ENCODE peak calls at places on chromosomes 7 and 10, in seven cellular contexts. V, F, N, G, Z, U and S are unnamed samples.

GRCh38 chr10:93383562-93383981 is 98.6 kb downstream of the MYOF start:
- DNase-seq in Z (peak), U (no peak), N (no peak), V (no peak), G (peak), F (no peak), S (no peak)

GRCh38 chr10:85642421-85643170 is 724.0 kb downstream of the GRID1 start:
- DNase-seq in F (no peak), V (no peak), Z (peak), U (no peak), N (no peak), G (peak), S (no peak)

GRCh38 chr10:47277352-47278151 is 22.4 kb upstream of the GDF10 start:
- DNase-seq in U (no peak), F (no peak), G (no peak), V (no peak), N (no peak), Z (no peak), S (no peak)

GRCh38 chr7:130387628-130388403 is 7.5 kb downstream of the CPA1 start:
- DNase-seq in G (peak), Z (no peak), N (no peak), U (no peak), V (no peak), F (no peak), S (no peak)

GRCh38 chr7:15143936-15144335 is 241.4 kb upstream of the DGKB start:
- DNase-seq in Z (no peak), G (no peak), F (no peak), N (no peak), V (no peak), U (no peak), S (no peak)

GRCh38 chr10:119775529-119775928 is 49.7 kb downstream of the INPP5F start:
- DNase-seq in G (no peak), F (no peak), N (no peak), Z (no peak), V (no peak), U (no peak), S (no peak)

GRCh38 chr10:45040921-45041320 is 40.2 kb downstream of the ZNF22 start:
- DNase-seq in N (no peak), G (peak), Z (no peak), F (no peak), U (no peak), V (no peak), S (no peak)

GRCh38 chr7:142537760-142538159 is 211.5 kb upstream of the PRSS1 start:
- DNase-seq in G (no peak), N (no peak), Z (no peak), F (no peak), V (no peak), U (no peak), S (no peak)

GRCh38 chr10:13865758-13866491 is 279.2 kb downstream of the PRPF18 start:
- DNase-seq in V (no peak), G (peak), U (peak), Z (peak), N (no peak), F (peak), S (no peak)

GRCh38 chr7:126856691-126857291 is 395.9 kb downstream of the GRM8 start:
- DNase-seq in V (peak), Z (no peak), U (no peak), G (no peak), N (no peak), F (peak), S (peak)

GRCh38 chr7:46844486-46844885 is 737.4 kb downstream of the TNS3 start:
- DNase-seq in U (no peak), N (no peak), F (no peak), Z (no peak), V (no peak), G (peak), S (no peak)

GRCh38 chr7:28774529-28775057 is 183.5 kb downstream of the TRIL start:
- DNase-seq in G (no peak), N (no peak), Z (no peak), U (no peak), V (no peak), F (no peak), S (no peak)

GRCh38 chr7:17690030-17690429 is 250.3 kb downstream of the SNX13 start:
- DNase-seq in Z (peak), G (peak), U (no peak), V (no peak), F (no peak), N (no peak), S (no peak)

GRCh38 chr10:80506189-80506575 is 31.5 kb upstream of the SH2D4B start:
- DNase-seq in N (no peak), G (peak), V (no peak), F (no peak), U (no peak), Z (peak), S (no peak)

GRCh38 chr10:126953886-126954285 is 48.7 kb downstream of the DOCK1 start:
- DNase-seq in U (no peak), Z (no peak), V (no peak), F (no peak), G (no peak), N (no peak), S (no peak)

GRCh38 chr7:54542920-54543539 is 855 bp downstream of the VSTM2A start:
- DNase-seq in F (peak), N (no peak), G (peak), V (no peak), Z (no peak), U (peak), S (peak)

GRCh38 chr7:16493266-16493665 is 27.7 kb upstream of the SOSTDC1 start:
- DNase-seq in V (no peak), N (no peak), U (no peak), G (no peak), Z (no peak), F (no peak), S (no peak)

GRCh38 chr10:17506859-17507471 is 52.6 kb upstream of the ST8SIA6 start:
- DNase-seq in U (no peak), N (no peak), V (no peak), G (no peak), F (no peak), Z (no peak), S (no peak)

GRCh38 chr7:66493235-66494181 is 135.2 kb upstream of the KCTD7 start:
- DNase-seq in U (peak), N (peak), F (peak), Z (peak), V (peak), G (peak), S (peak)

GRCh38 chr7:155279787-155280445 is 17.8 kb upstream of the INSIG1 start:
- DNase-seq in G (no peak), V (no peak), F (no peak), N (no peak), Z (no peak), U (no peak), S (no peak)

GRCh38 chr7:47480576-47481538 is 101.1 kb downstream of the TNS3 start:
- DNase-seq in U (no peak), F (peak), V (peak), Z (no peak), N (no peak), G (no peak), S (peak)

GRCh38 chr10:106555599-106555998 is 608.9 kb downstream of the SORCS1 start:
- DNase-seq in U (no peak), G (no peak), V (no peak), N (no peak), F (peak), Z (no peak), S (no peak)

GRCh38 chr7:37330775-37331174 is 117.9 kb downstream of the ELMO1 start:
- DNase-seq in V (no peak), F (no peak), G (no peak), N (no peak), U (no peak), Z (no peak), S (no peak)

GRCh38 chr7:155510975-155511595 is 35.3 kb downstream of the CNPY1 start:
- DNase-seq in N (no peak), U (no peak), F (peak), Z (no peak), G (no peak), V (no peak), S (no peak)

GRCh38 chr10:74916283-74916682 is 89.9 kb downstream of the KAT6B start:
- DNase-seq in N (no peak), V (no peak), Z (no peak), G (no peak), U (no peak), F (no peak), S (no peak)

GRCh38 chr7:130095812-130096211 is 25.5 kb downstream of the KLHDC10 start:
- DNase-seq in V (no peak), F (no peak), U (no peak), G (peak), Z (no peak), N (no peak), S (no peak)

GRCh38 chr10:32445036-32445435 is 904 bp upstream of the CCDC7 start:
- DNase-seq in N (no peak), G (no peak), Z (no peak), V (no peak), U (no peak), F (no peak), S (no peak)

GRCh38 chr7:93203496-93203895 is 22.8 kb downstream of the HEPACAM2 start:
- DNase-seq in N (no peak), Z (no peak), G (no peak), F (no peak), U (no peak), V (no peak), S (no peak)

GRCh38 chr7:141558544-141559183 is 7.5 kb downstream of the AGK start:
- DNase-seq in N (no peak), Z (no peak), F (no peak), V (peak), U (no peak), G (peak), S (no peak)

GRCh38 chr7:96679886-96680285 is 29.8 kb downstream of the SEM1 start:
- DNase-seq in F (no peak), V (no peak), U (no peak), G (no peak), N (no peak), Z (no peak), S (no peak)

GRCh38 chr10:12448729-12449391 is 99.5 kb downstream of the CAMK1D start:
- DNase-seq in G (peak), F (no peak), U (no peak), Z (peak), N (no peak), V (peak), S (peak)

GRCh38 chr10:13775786-13776780 is 189.3 kb downstream of the PRPF18 start:
- DNase-seq in Z (no peak), G (peak), U (no peak), N (no peak), V (no peak), F (no peak), S (no peak)

GRCh38 chr10:31929260-31929985 is 792 bp upstream of the ARHGAP12 start:
- DNase-seq in U (peak), N (no peak), Z (peak), G (peak), F (peak), V (peak), S (peak)

GRCh38 chr7:38040831-38041230 is 120.4 kb downstream of the EPDR1 start:
- DNase-seq in G (no peak), U (no peak), F (no peak), N (no peak), V (no peak), Z (no peak), S (no peak)

GRCh38 chr7:157526604-157527003 is 189.8 kb downstream of the DNAJB6 start:
- DNase-seq in V (no peak), G (no peak), F (no peak), Z (no peak), N (peak), U (no peak), S (no peak)

GRCh38 chr7:42858570-42858969 is 53.3 kb downstream of the C7orf25 start:
- DNase-seq in V (no peak), F (no peak), Z (no peak), U (no peak), G (peak), N (no peak), S (no peak)

GRCh38 chr7:117158941-117159705 is 163.7 kb downstream of the WNT2 start:
- DNase-seq in F (no peak), U (no peak), G (peak), Z (no peak), N (no peak), V (no peak), S (no peak)

GRCh38 chr10:68284007-68284406 is 47.9 kb upstream of the HNRNPH3 start:
- DNase-seq in V (no peak), U (no peak), N (no peak), F (no peak), Z (no peak), G (no peak), S (no peak)

GRCh38 chr10:36547965-36548364 is 577.4 kb upstream of the ANKRD30A start:
- DNase-seq in Z (no peak), N (no peak), F (no peak), U (no peak), G (peak), V (no peak), S (no peak)

GRCh38 chr7:71511361-71511807 is 379.4 kb downstream of the GALNT17 start:
- DNase-seq in G (no peak), N (no peak), Z (no peak), U (no peak), F (peak), V (no peak), S (no peak)
- TF ChIP-seq CTCF in G (no peak), N (peak), Z (no peak), U (peak), F (peak), V (no peak), S (no peak)

GRCh38 chr10:15436696-15437095 is 65.6 kb upstream of the FAM171A1 start:
- DNase-seq in N (no peak), F (no peak), U (no peak), Z (no peak), G (peak), V (no peak), S (no peak)

GRCh38 chr10:15439381-15439837 is 68.3 kb upstream of the FAM171A1 start:
- DNase-seq in N (no peak), G (peak), Z (no peak), F (peak), V (no peak), U (peak), S (no peak)

GRCh38 chr10:15444105-15445021 is 73.3 kb upstream of the FAM171A1 start:
- DNase-seq in Z (no peak), U (no peak), F (no peak), V (no peak), G (no peak), N (no peak), S (no peak)

GRCh38 chr10:15440204-15440711 is 69.2 kb upstream of the FAM171A1 start:
- DNase-seq in G (no peak), F (no peak), Z (no peak), U (no peak), V (no peak), N (no peak), S (no peak)

GRCh38 chr10:15442056-15442455 is 71.0 kb upstream of the FAM171A1 start:
- DNase-seq in F (no peak), V (no peak), Z (no peak), U (no peak), N (no peak), G (no peak), S (no peak)
- TF ChIP-seq CTCF in F (no peak), V (no peak), Z (no peak), U (no peak), N (no peak), G (no peak), S (no peak)

GRCh38 chr10:103454026-103454425 is 1.9 kb upstream of the CALHM2 start:
- DNase-seq in V (no peak), Z (no peak), U (no peak), G (no peak), N (no peak), F (no peak), S (no peak)

GRCh38 chr10:103452714-103453230 is 602 bp upstream of the CALHM2 start:
- DNase-seq in F (no peak), Z (no peak), U (no peak), V (no peak), N (no peak), G (no peak), S (no peak)

GRCh38 chr10:103450201-103450695 is 1.9 kb downstream of the CALHM2 start:
- DNase-seq in Z (no peak), V (no peak), U (no peak), F (no peak), G (no peak), N (no peak), S (no peak)

GRCh38 chr10:103451091-103451801 is 924 bp downstream of the CALHM2 start:
- DNase-seq in G (peak), Z (peak), F (no peak), N (no peak), V (peak), U (no peak), S (no peak)

GRCh38 chr10:103451871-103452713 is at the start of gene CALHM2:
- DNase-seq in V (peak), G (peak), Z (peak), U (peak), N (no peak), F (peak), S (peak)
- TF ChIP-seq CTCF in V (no peak), G (no peak), Z (no peak), U (no peak), N (no peak), F (no peak), S (no peak)

GRCh38 chr7:24057243-24057642 is 226.7 kb upstream of the NPY start:
- DNase-seq in V (no peak), F (no peak), U (no peak), G (no peak), Z (no peak), N (no peak), S (no peak)
- TF ChIP-seq CTCF in V (no peak), F (no peak), U (no peak), G (peak), Z (peak), N (peak), S (no peak)

DNA sequence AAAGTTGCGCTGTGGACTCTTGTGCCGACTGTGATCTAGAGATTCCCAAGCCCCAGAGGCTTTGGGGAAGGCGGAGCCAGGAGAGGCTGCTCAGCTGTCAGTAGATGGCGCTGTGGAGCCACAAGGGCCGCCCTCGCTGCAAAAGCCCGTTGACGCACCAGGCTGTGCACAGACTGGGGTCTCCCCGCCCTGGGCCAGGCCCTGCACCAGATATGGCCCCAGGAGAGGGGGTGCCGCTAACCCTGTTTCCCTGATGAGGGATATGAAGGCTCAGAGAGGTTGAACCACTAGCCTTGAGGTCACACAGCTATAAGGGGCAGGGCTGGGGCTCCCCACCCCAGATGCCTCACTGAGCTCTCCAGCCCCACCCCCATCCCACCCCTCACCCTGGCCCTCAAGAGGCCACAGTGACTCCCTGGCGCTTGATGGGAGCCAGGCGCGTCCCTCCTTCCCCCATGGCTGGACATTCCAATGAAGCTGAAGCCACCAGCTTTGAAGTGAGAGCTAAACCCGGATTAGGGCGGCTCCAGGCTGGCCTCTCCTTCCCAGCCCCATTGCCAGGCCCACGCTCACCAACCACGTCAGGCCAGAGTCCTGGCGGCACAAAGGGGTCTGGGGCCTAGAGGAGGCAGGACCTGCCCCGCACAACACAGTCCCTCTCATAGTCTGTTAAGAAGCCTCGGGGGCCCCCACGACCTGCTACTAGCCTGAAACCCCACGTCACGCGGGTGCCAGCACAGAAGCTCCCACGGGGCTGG is 26.4 kb downstream of the MYL10 start:
- DNase-seq in N (no peak), V (peak), U (peak), F (peak), G (peak), Z (peak), S (peak)
- TF ChIP-seq CTCF in N (peak), V (peak), U (peak), F (peak), G (peak), Z (peak), S (peak)

GRCh38 chr10:125370578-125370977 is 210.2 kb upstream of the CTBP2 start:
- DNase-seq in N (no peak), G (no peak), Z (no peak), U (peak), V (no peak), F (peak), S (no peak)
- TF ChIP-seq CTCF in N (no peak), G (no peak), Z (no peak), U (no peak), V (no peak), F (peak), S (no peak)